ENCODE peak calls at places on chromosomes 7 and 10, in nine cellular contexts. One of them, this sample, is unnamed.

GRCh38 chr7:83413831-83414230 is 235.1 kb downstream of the SEMA3E start:
- DNase-seq in HCT116: no peak
- DNase-seq in uterus: no peak
- DNase-seq in IMR-90: no peak
- DNase-seq in tibial artery: no peak
- DNase-seq in colonic mucosa: no peak
- DNase-seq in left ventricle myocardium inferior: no peak
- DNase-seq in WERI-Rb-1: no peak
- DNase-seq in ovary: no peak
- DNase-seq in this sample: no peak

GRCh38 chr10:47257396-47258120 is 42.4 kb upstream of the GDF10 start:
- DNase-seq in HCT116: no peak
- DNase-seq in uterus: no peak
- DNase-seq in IMR-90: peak; percentile 65
- DNase-seq in tibial artery: no peak
- DNase-seq in colonic mucosa: no peak
- DNase-seq in left ventricle myocardium inferior: no peak
- DNase-seq in WERI-Rb-1: no peak
- DNase-seq in ovary: no peak
- DNase-seq in this sample: no peak

GRCh38 chr10:71598673-71599072 is 120.9 kb downstream of the C10orf105 start:
- DNase-seq in HCT116: no peak
- DNase-seq in uterus: peak; percentile 75
- DNase-seq in IMR-90: no peak
- DNase-seq in tibial artery: peak; percentile 89
- DNase-seq in colonic mucosa: peak; percentile 65
- DNase-seq in left ventricle myocardium inferior: peak; percentile 84
- DNase-seq in WERI-Rb-1: no peak
- DNase-seq in ovary: peak; percentile 87
- DNase-seq in this sample: peak; percentile 17

GRCh38 chr7:4689668-4690067 is 7.6 kb downstream of the FOXK1 start:
- DNase-seq in HCT116: no peak
- DNase-seq in uterus: no peak
- DNase-seq in IMR-90: no peak
- DNase-seq in tibial artery: no peak
- DNase-seq in colonic mucosa: no peak
- DNase-seq in left ventricle myocardium inferior: no peak
- DNase-seq in WERI-Rb-1: no peak
- DNase-seq in ovary: no peak
- DNase-seq in this sample: no peak

GRCh38 chr10:25453619-25454018 is 278.8 kb downstream of the GPR158 start:
- DNase-seq in HCT116: no peak
- DNase-seq in uterus: no peak
- DNase-seq in IMR-90: no peak
- DNase-seq in tibial artery: no peak
- DNase-seq in colonic mucosa: no peak
- DNase-seq in left ventricle myocardium inferior: no peak
- DNase-seq in WERI-Rb-1: no peak
- DNase-seq in ovary: no peak
- DNase-seq in this sample: no peak

GRCh38 chr7:22866965-22867364 is 44.3 kb upstream of the TOMM7 start:
- DNase-seq in HCT116: no peak
- DNase-seq in uterus: peak; percentile 36
- DNase-seq in IMR-90: peak; percentile 89
- DNase-seq in tibial artery: no peak
- DNase-seq in colonic mucosa: no peak
- DNase-seq in left ventricle myocardium inferior: no peak
- DNase-seq in WERI-Rb-1: no peak
- DNase-seq in ovary: no peak
- DNase-seq in this sample: no peak

GRCh38 chr10:3537518-3537917 is 247.5 kb downstream of the KLF6 start:
- DNase-seq in HCT116: no peak
- DNase-seq in uterus: no peak
- DNase-seq in IMR-90: no peak
- DNase-seq in tibial artery: no peak
- DNase-seq in colonic mucosa: no peak
- DNase-seq in left ventricle myocardium inferior: no peak
- DNase-seq in WERI-Rb-1: no peak
- DNase-seq in ovary: no peak
- DNase-seq in this sample: no peak

GRCh38 chr10:5945561-5946418 is 31.6 kb downstream of the IL15RA start:
- DNase-seq in HCT116: no peak
- DNase-seq in uterus: peak; percentile 86
- DNase-seq in IMR-90: peak; percentile 97
- DNase-seq in tibial artery: peak; percentile 84
- DNase-seq in colonic mucosa: peak; percentile 47
- DNase-seq in left ventricle myocardium inferior: peak; percentile 77
- DNase-seq in WERI-Rb-1: no peak
- DNase-seq in ovary: peak; percentile 81
- DNase-seq in this sample: peak; percentile 97

GRCh38 chr7:100465702-100466311 is 1.7 kb upstream of the SPACDR start:
- DNase-seq in HCT116: no peak
- DNase-seq in uterus: peak; percentile 73
- DNase-seq in IMR-90: peak; percentile 71
- DNase-seq in tibial artery: peak; percentile 91
- DNase-seq in colonic mucosa: peak; percentile 56
- DNase-seq in left ventricle myocardium inferior: peak; percentile 80
- DNase-seq in WERI-Rb-1: peak; percentile 71
- DNase-seq in ovary: peak; percentile 78
- DNase-seq in this sample: no peak

GRCh38 chr10:46240684-46241565 is 45.9 kb upstream of the ANTXRL start:
- DNase-seq in HCT116: no peak
- DNase-seq in uterus: no peak
- DNase-seq in IMR-90: no peak
- DNase-seq in tibial artery: no peak
- DNase-seq in colonic mucosa: peak; percentile 6
- DNase-seq in left ventricle myocardium inferior: no peak
- DNase-seq in WERI-Rb-1: no peak
- DNase-seq in ovary: no peak
- DNase-seq in this sample: no peak

GRCh38 chr10:27448926-27449325 is 55.2 kb upstream of the RAB18 start:
- DNase-seq in HCT116: peak; percentile 8
- DNase-seq in uterus: no peak
- DNase-seq in IMR-90: peak; percentile 68
- DNase-seq in tibial artery: no peak
- DNase-seq in colonic mucosa: no peak
- DNase-seq in left ventricle myocardium inferior: no peak
- DNase-seq in WERI-Rb-1: no peak
- DNase-seq in ovary: no peak
- DNase-seq in this sample: peak; percentile 5

DNA sequence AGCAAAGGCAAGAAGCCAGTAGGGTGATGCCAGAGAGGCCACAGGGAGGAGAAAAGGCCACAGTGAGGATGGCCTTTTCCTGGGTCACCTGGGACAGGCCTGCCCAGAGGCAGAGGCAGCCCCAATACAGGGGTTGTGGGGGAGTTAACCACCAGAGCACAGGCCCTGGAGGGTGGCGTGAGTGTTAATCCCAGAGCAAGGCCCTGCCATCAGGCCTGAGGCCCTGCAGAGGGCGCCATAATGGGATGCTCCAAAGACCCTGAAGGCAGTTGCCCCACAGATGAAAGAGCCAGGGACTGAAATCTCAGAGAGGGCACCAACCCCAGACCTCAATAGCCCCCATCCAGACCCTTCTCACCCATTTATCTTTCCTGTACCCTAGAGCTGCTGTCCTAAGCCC is 23.9 kb downstream of the SLC13A4 start:
- DNase-seq in HCT116: no peak
- DNase-seq in uterus: no peak
- DNase-seq in IMR-90: no peak
- DNase-seq in tibial artery: no peak
- DNase-seq in colonic mucosa: no peak
- DNase-seq in left ventricle myocardium inferior: no peak
- DNase-seq in WERI-Rb-1: no peak
- DNase-seq in ovary: no peak
- DNase-seq in this sample: no peak
- TF ChIP-seq CTCF in HCT116: peak; percentile 60
- TF ChIP-seq CTCF in uterus: no peak
- TF ChIP-seq CTCF in IMR-90: no peak
- TF ChIP-seq CTCF in tibial artery: no peak
- TF ChIP-seq CTCF in colonic mucosa: no peak
- TF ChIP-seq CTCF in left ventricle myocardium inferior: peak; percentile 37
- TF ChIP-seq CTCF in WERI-Rb-1: peak; percentile 65
- TF ChIP-seq CTCF in ovary: no peak
- TF ChIP-seq CTCF in this sample: peak; percentile 15

DNA sequence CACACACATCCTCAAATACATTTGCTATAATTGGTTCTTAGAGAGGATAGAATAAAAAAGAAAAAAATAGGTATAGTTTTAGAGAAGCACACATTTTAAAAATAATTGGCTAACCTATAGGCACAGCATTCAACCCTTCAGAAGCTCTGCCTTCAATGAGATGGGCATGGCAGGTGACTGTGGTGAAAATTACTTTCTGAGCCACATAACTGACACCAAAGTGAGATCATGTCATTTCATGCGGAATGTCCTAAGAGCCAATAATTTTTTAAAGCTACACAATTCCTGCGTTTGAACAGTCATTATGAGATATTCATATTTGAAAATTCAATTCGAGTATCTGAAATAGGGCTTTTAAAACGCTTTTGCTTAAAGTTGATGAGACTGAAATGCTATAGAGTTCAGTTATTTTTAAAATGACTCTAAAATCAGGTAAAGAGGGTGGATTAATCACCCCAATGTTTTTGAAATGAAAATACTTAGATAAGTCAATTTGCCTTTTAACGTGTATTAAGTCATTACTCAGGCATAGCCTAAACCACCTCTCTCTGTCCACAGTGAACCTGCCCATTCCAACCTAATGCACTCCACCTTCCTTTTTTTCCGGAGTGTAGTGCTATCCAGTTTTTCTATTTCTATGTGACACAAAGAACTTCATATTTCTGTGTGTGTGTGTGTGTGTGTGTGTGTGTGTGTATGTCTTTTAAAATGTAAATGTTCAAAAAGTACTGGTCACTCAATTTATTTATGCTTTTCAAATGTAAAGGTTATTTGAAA is 6.1 kb downstream of the RELN start:
- DNase-seq in HCT116: no peak
- DNase-seq in uterus: no peak
- DNase-seq in IMR-90: no peak
- DNase-seq in tibial artery: no peak
- DNase-seq in colonic mucosa: no peak
- DNase-seq in left ventricle myocardium inferior: no peak
- DNase-seq in WERI-Rb-1: no peak
- DNase-seq in ovary: no peak
- DNase-seq in this sample: no peak
- H3K4me3 ChIP-seq in HCT116: no peak overlapping the region
- H3K4me3 ChIP-seq in uterus: no peak overlapping the region
- H3K4me3 ChIP-seq in IMR-90: no peak overlapping the region
- H3K4me3 ChIP-seq in tibial artery: no peak overlapping the region
- H3K4me3 ChIP-seq in colonic mucosa: no peak overlapping the region
- H3K4me3 ChIP-seq in left ventricle myocardium inferior: no peak overlapping the region
- H3K4me3 ChIP-seq in WERI-Rb-1: no peak overlapping the region
- H3K4me3 ChIP-seq in ovary: no peak overlapping the region
- H3K4me3 ChIP-seq in this sample: no peak overlapping the region

GRCh38 chr7:99456288-99456687 is 9.7 kb downstream of the ATP5MF start:
- DNase-seq in HCT116: no peak
- DNase-seq in uterus: no peak
- DNase-seq in IMR-90: no peak
- DNase-seq in tibial artery: no peak
- DNase-seq in colonic mucosa: no peak
- DNase-seq in left ventricle myocardium inferior: no peak
- DNase-seq in WERI-Rb-1: no peak
- DNase-seq in ovary: no peak
- DNase-seq in this sample: no peak
- H3K36me3 ChIP-seq in HCT116: peaks cover 69% of the 10 kb centered on the region
- H3K36me3 ChIP-seq in uterus: no peaks in the 10 kb centered on the region
- H3K36me3 ChIP-seq in IMR-90: peaks cover 81% of the 10 kb centered on the region
- H3K36me3 ChIP-seq in tibial artery: peaks cover 42% of the 10 kb centered on the region
- H3K36me3 ChIP-seq in colonic mucosa: peaks cover 5% of the 10 kb centered on the region
- H3K36me3 ChIP-seq in left ventricle myocardium inferior: peaks cover 88% of the 10 kb centered on the region
- H3K36me3 ChIP-seq in WERI-Rb-1: peaks cover 96% of the 10 kb centered on the region
- H3K36me3 ChIP-seq in ovary: no peaks in the 10 kb centered on the region
- H3K36me3 ChIP-seq in this sample: peaks cover 41% of the 10 kb centered on the region

GRCh38 chr7:134902058-134902457 is 84.2 kb upstream of the AGBL3 start:
- DNase-seq in HCT116: no peak
- DNase-seq in uterus: no peak
- DNase-seq in IMR-90: no peak
- DNase-seq in tibial artery: no peak
- DNase-seq in colonic mucosa: no peak
- DNase-seq in left ventricle myocardium inferior: no peak
- DNase-seq in WERI-Rb-1: no peak
- DNase-seq in ovary: no peak
- DNase-seq in this sample: no peak

GRCh38 chr7:134897936-134898335 is 88.4 kb upstream of the AGBL3 start:
- DNase-seq in HCT116: no peak
- DNase-seq in uterus: no peak
- DNase-seq in IMR-90: no peak
- DNase-seq in tibial artery: no peak
- DNase-seq in colonic mucosa: no peak
- DNase-seq in left ventricle myocardium inferior: no peak
- DNase-seq in WERI-Rb-1: no peak
- DNase-seq in ovary: no peak
- DNase-seq in this sample: no peak

GRCh38 chr7:134899729-134900128 is 86.6 kb upstream of the AGBL3 start:
- DNase-seq in HCT116: peak; percentile 67
- DNase-seq in uterus: no peak
- DNase-seq in IMR-90: peak; percentile 68
- DNase-seq in tibial artery: no peak
- DNase-seq in colonic mucosa: no peak
- DNase-seq in left ventricle myocardium inferior: no peak
- DNase-seq in WERI-Rb-1: no peak
- DNase-seq in ovary: no peak
- DNase-seq in this sample: no peak

GRCh38 chr7:134901389-134902020 is 84.8 kb upstream of the AGBL3 start:
- DNase-seq in HCT116: no peak
- DNase-seq in uterus: no peak
- DNase-seq in IMR-90: no peak
- DNase-seq in tibial artery: no peak
- DNase-seq in colonic mucosa: no peak
- DNase-seq in left ventricle myocardium inferior: no peak
- DNase-seq in WERI-Rb-1: no peak
- DNase-seq in ovary: no peak
- DNase-seq in this sample: no peak

GRCh38 chr7:134900430-134900876 is 85.9 kb upstream of the AGBL3 start:
- DNase-seq in HCT116: no peak
- DNase-seq in uterus: no peak
- DNase-seq in IMR-90: no peak
- DNase-seq in tibial artery: no peak
- DNase-seq in colonic mucosa: no peak
- DNase-seq in left ventricle myocardium inferior: no peak
- DNase-seq in WERI-Rb-1: no peak
- DNase-seq in ovary: no peak
- DNase-seq in this sample: no peak
- TF ChIP-seq CTCF in HCT116: no peak
- TF ChIP-seq CTCF in uterus: no peak
- TF ChIP-seq CTCF in IMR-90: no peak
- TF ChIP-seq CTCF in tibial artery: no peak
- TF ChIP-seq CTCF in colonic mucosa: no peak
- TF ChIP-seq CTCF in left ventricle myocardium inferior: no peak
- TF ChIP-seq CTCF in WERI-Rb-1: no peak
- TF ChIP-seq CTCF in ovary: no peak
- TF ChIP-seq CTCF in this sample: no peak

DNA sequence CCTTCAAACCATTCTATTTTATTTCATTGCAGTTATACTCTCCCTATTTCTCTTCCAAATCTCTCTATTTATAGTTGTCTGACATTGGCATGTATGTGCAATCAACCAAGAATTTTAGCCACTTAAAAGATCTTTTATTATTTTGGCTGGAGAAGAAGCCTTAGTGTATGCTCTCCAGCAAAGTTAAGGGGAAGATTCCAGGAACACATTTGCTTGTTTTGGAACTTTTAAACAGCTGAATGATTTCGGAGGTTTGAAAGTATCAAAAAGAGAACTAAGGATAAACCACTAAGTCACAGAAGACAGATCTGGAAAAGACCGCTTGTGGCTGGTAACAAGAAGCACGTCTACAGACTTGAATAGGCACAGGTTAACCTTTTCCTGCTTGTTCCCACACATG is 182.2 kb upstream of the FZD1 start:
- DNase-seq in HCT116: no peak
- DNase-seq in uterus: no peak
- DNase-seq in IMR-90: peak; percentile 73
- DNase-seq in tibial artery: no peak
- DNase-seq in colonic mucosa: no peak
- DNase-seq in left ventricle myocardium inferior: no peak
- DNase-seq in WERI-Rb-1: no peak
- DNase-seq in ovary: no peak
- DNase-seq in this sample: peak; percentile 62
- H3K4me3 ChIP-seq in HCT116: no peak overlapping the region
- H3K4me3 ChIP-seq in uterus: no peak overlapping the region
- H3K4me3 ChIP-seq in IMR-90: no peak overlapping the region
- H3K4me3 ChIP-seq in tibial artery: peak overlapping the region; percentile 9
- H3K4me3 ChIP-seq in colonic mucosa: no peak overlapping the region
- H3K4me3 ChIP-seq in left ventricle myocardium inferior: no peak overlapping the region
- H3K4me3 ChIP-seq in WERI-Rb-1: no peak overlapping the region
- H3K4me3 ChIP-seq in ovary: no peak overlapping the region
- H3K4me3 ChIP-seq in this sample: no peak overlapping the region

This sample was measured in BJ.